ENCODE peak calls at places on chromosomes 1 and 21, in seven cellular contexts. T is HCT116, W is K562, B is SK-N-SH, L is H1, V is GM12878, K is HepG2. J is an unnamed sample.

GRCh38 chr1:41547336-41547735 is 62.9 kb upstream of the EDN2 start:
- DNase-seq in T (no peak), V (no peak), K (no peak), B (no peak), W (no peak), L (no peak), J (no peak)

GRCh38 chr1:178189814-178190213 is 95.9 kb downstream of the RASAL2 start:
- DNase-seq in B (peak; percentile 57), T (peak; percentile 13), W (peak; percentile 7), K (peak; percentile 51), V (peak; percentile 5), L (peak; percentile 29), J (no peak)

GRCh38 chr1:170085089-170085488 is 10.6 kb upstream of the KIFAP3 start:
- DNase-seq in L (no peak), V (no peak), K (no peak), W (no peak), T (no peak), B (no peak), J (no peak)

GRCh38 chr1:98389809-98390208 is 271.7 kb upstream of the SNX7 start:
- DNase-seq in L (no peak), V (no peak), B (no peak), K (no peak), W (no peak), T (no peak), J (no peak)

GRCh38 chr1:36864182-36865079 is 169.9 kb downstream of the GRIK3 start:
- DNase-seq in T (peak; percentile 16), K (no peak), L (no peak), B (peak; percentile 46), V (no peak), W (peak; percentile 55), J (no peak)

GRCh38 chr1:143694085-143694484 is 277.7 kb downstream of the FAM72C start:
- DNase-seq in B (no peak), L (no peak), W (no peak), V (no peak), K (no peak), T (no peak), J (no peak)

GRCh38 chr1:55828031-55828430 is 612.9 kb upstream of the USP24 start:
- DNase-seq in W (no peak), K (no peak), L (no peak), T (no peak), V (no peak), B (no peak), J (no peak)

GRCh38 chr1:70042090-70042716 is 163.2 kb downstream of the LRRC40 start:
- DNase-seq in W (peak; percentile 22), L (no peak), V (no peak), B (no peak), T (no peak), K (no peak), J (no peak)

GRCh38 chr1:211885746-211886522 is 55.4 kb upstream of the LPGAT1 start:
- DNase-seq in B (no peak), L (no peak), W (no peak), K (peak; percentile 87), V (no peak), T (no peak), J (no peak)

GRCh38 chr1:115669002-115669673 is 27.4 kb downstream of the VANGL1 start:
- DNase-seq in V (no peak), W (peak; percentile 68), B (no peak), K (peak; percentile 23), L (no peak), T (peak; percentile 69), J (peak; percentile 28)

GRCh38 chr1:61004269-61005003 is 77.9 kb upstream of the NFIA start:
- DNase-seq in W (no peak), V (no peak), K (no peak), B (no peak), L (no peak), T (no peak), J (no peak)

GRCh38 chr1:18999287-18999852 is 42.9 kb upstream of the IFFO2 start:
- DNase-seq in V (no peak), L (no peak), K (no peak), T (no peak), B (no peak), W (no peak), J (peak; percentile 21)

GRCh38 chr21:38958940-38959685 is 153.4 kb downstream of the ETS2 start:
- DNase-seq in B (no peak), V (no peak), K (peak; percentile 62), L (no peak), T (no peak), W (peak; percentile 33), J (no peak)

GRCh38 chr1:19344372-19344810 is 32.3 kb downstream of the SLC66A1 start:
- DNase-seq in L (peak; percentile 31), T (no peak), B (peak; percentile 90), K (peak; percentile 30), W (peak; percentile 72), V (no peak), J (no peak)

GRCh38 chr1:154994269-154994977 is 1.0 kb downstream of the LENEP start:
- DNase-seq in K (no peak), T (no peak), V (no peak), B (no peak), W (no peak), L (no peak), J (no peak)

GRCh38 chr1:68213843-68214242 is 18.5 kb downstream of the WLS start:
- DNase-seq in B (peak; percentile 22), V (no peak), K (peak; percentile 3), L (no peak), W (no peak), T (no peak), J (no peak)

GRCh38 chr21:45555557-45556301 is 13.5 kb upstream of the SLC19A1 start:
- DNase-seq in K (peak; percentile 86), V (peak; percentile 56), T (peak; percentile 88), B (peak; percentile 98), W (peak; percentile 93), L (peak; percentile 83), J (peak; percentile 93)

GRCh38 chr21:34630536-34631143 is 15.7 kb upstream of the RCAN1 start:
- DNase-seq in L (no peak), V (peak; percentile 33), T (peak; percentile 45), B (peak; percentile 63), K (peak; percentile 44), W (peak; percentile 76), J (peak; percentile 50)

GRCh38 chr1:216601427-216601751 is 121.8 kb downstream of the ESRRG start:
- DNase-seq in L (no peak), V (no peak), K (no peak), W (no peak), T (no peak), B (no peak), J (no peak)

GRCh38 chr1:17119076-17119743 is at the start of gene PADI2:
- DNase-seq in K (no peak), B (peak; percentile 96), L (no peak), W (peak; percentile 94), V (no peak), T (peak; percentile 34), J (peak; percentile 88)

GRCh38 chr1:44531785-44532566 is 126.9 kb downstream of the RNF220 start:
- DNase-seq in T (peak; percentile 78), B (no peak), W (peak; percentile 88), K (peak; percentile 74), L (no peak), V (peak; percentile 16), J (no peak)

GRCh38 chr1:40799351-40799867 is 15.8 kb downstream of the KCNQ4 start:
- DNase-seq in T (no peak), B (no peak), V (no peak), K (no peak), L (no peak), W (no peak), J (peak; percentile 5)

GRCh38 chr1:22509815-22510214 is 53.5 kb upstream of the EPHA8 start:
- DNase-seq in T (no peak), K (no peak), V (no peak), L (no peak), W (no peak), B (no peak), J (no peak)

DNA sequence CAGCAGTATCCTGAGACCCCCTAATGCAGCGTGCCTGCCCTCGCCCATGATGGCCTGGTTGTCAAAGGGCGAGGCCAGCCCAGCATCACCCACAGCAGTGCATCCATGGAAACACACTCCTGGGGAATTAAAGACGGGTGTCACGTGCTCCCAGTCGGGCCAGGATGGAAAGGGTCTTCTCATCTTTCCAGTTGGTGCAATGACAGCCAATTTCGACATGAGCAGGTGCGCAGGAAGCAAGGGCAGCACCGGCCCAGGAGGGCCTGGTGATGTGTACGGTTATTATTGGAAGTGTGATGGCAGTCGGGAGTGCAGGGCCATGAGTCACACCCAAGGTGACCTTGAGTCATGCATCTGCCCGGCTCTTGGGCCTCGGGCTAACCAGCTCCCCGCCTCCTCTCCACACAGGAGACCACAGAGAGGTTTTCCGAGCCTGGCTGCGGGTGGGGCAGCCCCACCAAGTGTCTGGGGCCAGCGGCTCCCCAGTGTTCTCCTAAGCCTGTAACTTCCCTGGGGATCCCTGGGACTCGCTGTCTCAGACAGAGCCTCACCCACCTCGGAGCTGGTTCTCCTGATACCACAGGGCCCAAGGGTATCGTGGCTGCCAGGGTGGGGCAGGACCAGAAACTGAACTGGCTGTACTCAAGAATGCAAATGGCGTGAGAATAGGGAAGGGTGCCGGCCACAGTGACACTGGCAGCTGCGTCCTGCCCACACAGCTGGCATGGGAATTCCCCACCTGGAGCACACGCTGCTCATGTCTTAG is 119.8 kb downstream of the SIK1 start:
- DNase-seq in L (no peak), K (peak; percentile 61), W (no peak), T (no peak), B (peak; percentile 56), V (peak; percentile 39), J (no peak)
- TF ChIP-seq JUND in L (no peak), K (peak; percentile 25), W (peak; percentile 76), T (no peak), B (no peak), V (no peak), J (no peak)

DNA sequence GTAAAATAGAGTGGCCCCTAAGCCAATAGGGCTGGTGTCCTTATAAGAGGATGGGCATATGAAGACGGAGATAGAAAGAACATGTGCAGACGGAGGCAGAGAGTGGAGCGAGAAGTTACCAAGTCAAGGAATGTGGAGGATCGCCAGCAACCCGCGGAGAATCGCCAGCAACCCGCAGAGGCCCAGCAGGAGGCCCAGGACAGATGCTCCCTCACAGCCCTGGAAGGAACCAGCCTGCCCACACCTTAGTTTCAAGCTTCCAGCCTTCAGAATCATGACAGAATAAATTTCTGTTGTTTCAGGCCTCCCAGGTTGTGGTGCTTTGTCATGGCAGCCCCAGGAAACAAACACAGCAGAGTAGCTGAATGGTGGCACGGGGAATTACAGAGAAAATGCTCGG is 9.6 kb downstream of the CLDN14 start:
- DNase-seq in T (no peak), K (no peak), V (no peak), W (no peak), B (no peak), L (no peak), J (no peak)
- TF ChIP-seq JUND in T (no peak), K (no peak), V (no peak), W (no peak), B (no peak), L (no peak), J (no peak)

GRCh38 chr21:33214056-33214455 is 15.7 kb upstream of the IFNAR2 start:
- DNase-seq in W (no peak), T (no peak), B (no peak), V (no peak), K (no peak), L (no peak), J (no peak)
- TF ChIP-seq JUND in W (no peak), T (no peak), B (no peak), V (no peak), K (no peak), L (no peak), J (no peak)

GRCh38 chr1:57898531-57898930 is 474.7 kb upstream of the DAB1 start:
- DNase-seq in T (no peak), W (no peak), K (no peak), B (no peak), L (no peak), V (no peak), J (no peak)

GRCh38 chr1:57894315-57894714 is 470.5 kb upstream of the DAB1 start:
- DNase-seq in L (no peak), B (no peak), K (no peak), W (no peak), T (no peak), V (no peak), J (no peak)

GRCh38 chr1:57897581-57897980 is 473.7 kb upstream of the DAB1 start:
- DNase-seq in K (no peak), B (no peak), V (no peak), T (no peak), W (no peak), L (no peak), J (no peak)
- TF ChIP-seq JUND in K (no peak), B (no peak), V (no peak), T (no peak), W (no peak), L (no peak), J (no peak)